ENCODE peak calls at places on chromosomes 4 and X, in six cellular contexts. Y is astrocyte of the spinal cord, R is right lobe of liver, P is cardiac muscle cell, X is lung, W is HFF-Myc. V is an unnamed sample.

GRCh38 chr4:39353478-39354177 is 12.5 kb downstream of the RFC1 start:
- DNase-seq in Y (peak; percentile 57), R (no peak), P (no peak), X (no peak), W (peak; percentile 29), V (peak; percentile 92)

GRCh38 chrX:123851010-123851409 is 8.8 kb upstream of the XIAP start:
- DNase-seq in Y (no peak), R (no peak), P (no peak), X (no peak), W (no peak), V (no peak)

GRCh38 chrX:81900522-81900921 is 698.6 kb downstream of the SH3BGRL start:
- DNase-seq in Y (no peak), R (no peak), P (no peak), X (no peak), W (no peak), V (no peak)

GRCh38 chrX:47078129-47079043 is at the start of gene RGN:
- DNase-seq in Y (no peak), R (peak; percentile 84), P (peak; percentile 48), X (no peak), W (no peak), V (no peak)

GRCh38 chr4:1243451-1244080 is 5.4 kb downstream of the CTBP1 start:
- DNase-seq in Y (no peak), R (peak; percentile 47), P (no peak), X (no peak), W (no peak), V (no peak)

GRCh38 chr4:15427126-15427525 is 707 bp upstream of the C1QTNF7 start:
- DNase-seq in Y (no peak), R (no peak), P (no peak), X (no peak), W (no peak), V (peak; percentile 60)

GRCh38 chrX:39752820-39753219 is 344.9 kb downstream of the BCOR start:
- DNase-seq in Y (no peak), R (peak; percentile 68), P (no peak), X (no peak), W (no peak), V (peak; percentile 70)

GRCh38 chr4:145709336-145709735 is 29.4 kb downstream of the C4orf51 start:
- DNase-seq in Y (no peak), R (no peak), P (no peak), X (no peak), W (no peak), V (no peak)

GRCh38 chr4:74768857-74769525 is 25.3 kb downstream of the BTC start:
- DNase-seq in Y (peak; percentile 63), R (no peak), P (no peak), X (no peak), W (peak; percentile 6), V (peak; percentile 65)

GRCh38 chr4:114813961-114814360 is 215.4 kb downstream of the UGT8 start:
- DNase-seq in Y (no peak), R (no peak), P (no peak), X (no peak), W (no peak), V (no peak)

GRCh38 chr4:8388471-8388870 is 52.1 kb downstream of the ACOX3 start:
- DNase-seq in Y (no peak), R (no peak), P (no peak), X (no peak), W (no peak), V (no peak)

GRCh38 chr4:85368932-85369331 is 106.0 kb upstream of the ARHGAP24 start:
- DNase-seq in Y (no peak), R (no peak), P (no peak), X (no peak), W (no peak), V (no peak)

GRCh38 chr4:28462766-28463165 is 1602.1 kb downstream of the STIM2 start:
- DNase-seq in Y (no peak), R (no peak), P (peak; percentile 5), X (no peak), W (no peak), V (no peak)

GRCh38 chrX:123743312-123743711 is 10.5 kb upstream of the THOC2 start:
- DNase-seq in Y (no peak), R (no peak), P (no peak), X (no peak), W (no peak), V (no peak)

GRCh38 chrX:28576117-28576516 is 11.1 kb upstream of the IL1RAPL1 start:
- DNase-seq in Y (no peak), R (no peak), P (no peak), X (no peak), W (no peak), V (no peak)

GRCh38 chrX:124042042-124042441 is 80.5 kb downstream of the STAG2 start:
- DNase-seq in Y (no peak), R (no peak), P (no peak), X (no peak), W (no peak), V (no peak)

GRCh38 chr4:98728433-98728832 is 70.0 kb upstream of the TSPAN5 start:
- DNase-seq in Y (peak; percentile 63), R (no peak), P (no peak), X (no peak), W (peak; percentile 16), V (peak; percentile 80)

GRCh38 chr4:186701788-186702187 is 21.9 kb downstream of the FAT1 start:
- DNase-seq in Y (no peak), R (no peak), P (no peak), X (no peak), W (no peak), V (no peak)

GRCh38 chr4:80154547-80154933 is 42.8 kb upstream of the PRDM8 start:
- DNase-seq in Y (no peak), R (no peak), P (peak; percentile 42), X (no peak), W (no peak), V (no peak)

GRCh38 chr4:88448905-88449689 is 7.8 kb upstream of the HERC5 start:
- DNase-seq in Y (no peak), R (no peak), P (no peak), X (no peak), W (no peak), V (no peak)

GRCh38 chrX:11944486-11944885 is 186.4 kb downstream of the MSL3 start:
- DNase-seq in Y (peak; percentile 55), R (no peak), P (peak; percentile 34), X (no peak), W (peak; percentile 26), V (peak; percentile 77)

GRCh38 chr4:40003986-40004385 is 26.3 kb upstream of the PDS5A start:
- DNase-seq in Y (peak; percentile 5), R (no peak), P (no peak), X (no peak), W (peak; percentile 16), V (peak; percentile 9)

GRCh38 chrX:155819966-155820491 is 61.1 kb upstream of the VAMP7 start:
- DNase-seq in Y (peak; percentile 82), R (peak; percentile 70), P (peak; percentile 75), X (peak; percentile 61), W (peak; percentile 54), V (peak; percentile 89)

GRCh38 chr4:7428261-7429068 is 6.3 kb downstream of the PSAPL1 start:
- DNase-seq in Y (no peak), R (peak; percentile 19), P (peak; percentile 75), X (no peak), W (no peak), V (no peak)

GRCh38 chr4:108926058-108926457 is 163.2 kb upstream of the ETNPPL start:
- DNase-seq in Y (no peak), R (no peak), P (no peak), X (no peak), W (peak; percentile 12), V (peak; percentile 35)

GRCh38 chr4:148273501-148273986 is 168.7 kb downstream of the NR3C2 start:
- DNase-seq in Y (no peak), R (peak; percentile 85), P (no peak), X (no peak), W (no peak), V (no peak)

GRCh38 chr4:54745031-54745770 is 87.4 kb downstream of the KIT start:
- DNase-seq in Y (peak; percentile 12), R (no peak), P (no peak), X (no peak), W (no peak), V (peak; percentile 2)
- TF ChIP-seq CTCF in Y (no peak), R (no peak), P (no peak), X (no peak), W (no peak), V (no peak)

DNA sequence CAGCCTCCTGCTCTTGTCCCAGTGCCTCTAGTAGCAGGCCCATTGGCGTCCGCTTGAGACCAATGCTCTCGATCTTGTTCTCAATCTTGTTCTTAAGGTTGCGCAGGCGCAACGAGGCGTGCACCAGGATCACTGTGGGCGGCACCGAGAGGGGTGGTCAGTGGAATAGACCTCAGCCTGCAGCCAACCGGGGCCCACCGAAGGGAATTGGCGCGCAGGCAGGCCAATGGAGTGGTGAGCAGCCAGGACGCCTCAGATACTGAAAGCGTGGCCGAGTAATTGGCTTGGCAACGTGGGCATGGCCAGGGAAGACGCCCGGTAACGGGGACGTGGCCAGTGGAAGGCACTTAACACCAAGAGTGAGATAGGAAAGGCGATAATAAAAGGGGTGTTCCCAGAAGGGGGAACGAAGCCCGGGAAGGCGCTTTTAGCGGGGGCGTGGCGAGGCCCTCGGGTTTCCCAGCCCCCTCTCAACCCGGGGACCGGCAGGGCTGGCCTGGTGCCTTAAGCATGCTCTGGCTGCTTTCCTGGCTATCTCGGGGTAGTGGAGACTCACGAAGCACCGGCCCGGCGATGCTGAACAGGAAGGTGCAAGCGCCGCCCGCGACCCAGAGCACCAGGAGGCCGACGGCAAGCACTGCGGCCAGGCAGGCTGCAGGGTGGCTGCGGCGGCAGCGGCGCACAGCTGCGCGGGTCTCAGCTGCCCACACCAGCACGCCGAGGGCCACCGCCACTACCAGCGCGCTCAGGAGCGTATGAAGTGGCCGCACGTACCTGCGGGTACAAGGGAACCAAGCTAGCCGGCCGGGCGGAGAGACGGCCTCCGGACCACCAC is 1.7 kb downstream of the PRAF2 start:
- DNase-seq in Y (peak; percentile 77), R (no peak), P (no peak), X (peak; percentile 85), W (no peak), V (peak; percentile 73)
- H3K4me3 ChIP-seq in Y (peak overlapping the region; percentile 74), R (no peak overlapping the region), P (no peak overlapping the region), X (no peak overlapping the region), W (peak overlapping the region; percentile 68), V (peak overlapping the region; percentile 73)

DNA sequence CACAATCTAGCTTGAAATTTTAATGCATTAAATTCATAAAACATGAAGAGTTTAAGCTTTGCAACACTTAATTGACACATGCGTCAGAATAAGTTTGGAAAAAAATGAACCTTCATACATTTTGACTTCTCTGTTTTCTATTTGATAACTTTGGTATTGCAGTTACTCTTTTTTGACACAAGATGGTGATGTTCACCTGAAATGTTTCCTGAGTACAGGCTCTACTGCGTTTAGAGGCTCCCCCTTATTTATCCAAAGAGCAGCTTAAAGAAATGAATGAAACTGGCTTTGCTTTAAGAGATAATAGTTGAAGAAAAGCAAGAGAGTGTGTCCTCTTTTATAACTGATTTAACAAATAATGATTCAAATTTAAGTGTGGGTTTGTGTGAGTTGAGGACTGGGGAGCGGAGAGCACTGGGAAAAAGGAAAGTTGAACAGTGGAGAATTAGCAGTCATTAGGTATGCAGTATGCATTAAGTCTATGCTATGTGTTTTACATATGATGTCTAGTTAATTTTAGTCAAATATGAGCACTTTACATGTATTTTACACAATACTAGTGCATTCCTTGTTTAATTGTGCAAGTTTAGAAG is 180.6 kb upstream of the NUDT6 start:
- DNase-seq in Y (peak; percentile 73), R (no peak), P (peak; percentile 50), X (no peak), W (no peak), V (peak; percentile 83)
- TF ChIP-seq CTCF in Y (peak; percentile 68), R (peak; percentile 73), P (peak; percentile 68), X (peak; percentile 41), W (peak; percentile 42), V (peak; percentile 71)

GRCh38 chrX:119529355-119530276 is 35.6 kb downstream of the STEEP1 start:
- DNase-seq in Y (no peak), R (no peak), P (no peak), X (no peak), W (no peak), V (no peak)
- H3K4me3 ChIP-seq in Y (no peak overlapping the region), R (no peak overlapping the region), P (no peak overlapping the region), X (no peak overlapping the region), W (no peak overlapping the region), V (no peak overlapping the region)

GRCh38 chr4:110049951-110050925 is 137.6 kb downstream of the EGF start:
- DNase-seq in Y (peak; percentile 58), R (no peak), P (peak; percentile 60), X (no peak), W (peak; percentile 15), V (peak; percentile 62)
- TF ChIP-seq CTCF in Y (peak; percentile 86), R (peak; percentile 76), P (peak; percentile 88), X (peak; percentile 61), W (peak; percentile 88), V (peak; percentile 92)